ENCODE peak calls at places on chromosomes 1 and 21, in four cellular contexts. One of them, this sample, is unnamed.

GRCh38 chr1:195462646-195463045 is 1145.6 kb downstream of the KCNT2 start:
- DNase-seq in CD8-positive, alpha-beta T cell: no peak
- DNase-seq in B cell: no peak
- DNase-seq in mesothelial cell of epicardium: no peak
- DNase-seq in this sample: no peak

GRCh38 chr1:20964540-20965484 is 177.7 kb upstream of the HP1BP3 start:
- DNase-seq in CD8-positive, alpha-beta T cell: no peak
- DNase-seq in mesothelial cell of epicardium: no peak
- DNase-seq in B cell: peak
- DNase-seq in this sample: peak

GRCh38 chr1:22133928-22134324 is 9.0 kb downstream of the WNT4 start:
- DNase-seq in mesothelial cell of epicardium: no peak
- DNase-seq in B cell: no peak
- DNase-seq in CD8-positive, alpha-beta T cell: no peak
- DNase-seq in this sample: no peak

GRCh38 chr1:32464716-32465540 is at the start of gene ZBTB8B:
- DNase-seq in B cell: peak
- DNase-seq in mesothelial cell of epicardium: peak
- DNase-seq in CD8-positive, alpha-beta T cell: peak
- DNase-seq in this sample: peak

GRCh38 chr1:181898773-181899172 is 162.7 kb downstream of the ZNF648 start:
- DNase-seq in CD8-positive, alpha-beta T cell: no peak
- DNase-seq in mesothelial cell of epicardium: no peak
- DNase-seq in B cell: no peak
- DNase-seq in this sample: no peak

GRCh38 chr1:38115682-38116187 is 69.1 kb upstream of the POU3F1 start:
- DNase-seq in B cell: no peak
- DNase-seq in CD8-positive, alpha-beta T cell: no peak
- DNase-seq in mesothelial cell of epicardium: no peak
- DNase-seq in this sample: no peak

GRCh38 chr21:16587671-16588379 is 858.0 kb downstream of the USP25 start:
- DNase-seq in B cell: no peak
- DNase-seq in mesothelial cell of epicardium: no peak
- DNase-seq in CD8-positive, alpha-beta T cell: no peak
- DNase-seq in this sample: no peak

GRCh38 chr1:67722292-67722944 is 37.4 kb downstream of the GADD45A start:
- DNase-seq in CD8-positive, alpha-beta T cell: no peak
- DNase-seq in mesothelial cell of epicardium: no peak
- DNase-seq in B cell: no peak
- DNase-seq in this sample: no peak

GRCh38 chr1:74684301-74684700 is 10.7 kb upstream of the ERICH3 start:
- DNase-seq in B cell: no peak
- DNase-seq in CD8-positive, alpha-beta T cell: no peak
- DNase-seq in mesothelial cell of epicardium: no peak
- DNase-seq in this sample: no peak

GRCh38 chr1:86825294-86825693 is 88.6 kb downstream of the SELENOF start:
- DNase-seq in B cell: no peak
- DNase-seq in CD8-positive, alpha-beta T cell: no peak
- DNase-seq in mesothelial cell of epicardium: no peak
- DNase-seq in this sample: no peak

GRCh38 chr1:45804671-45804973 is 1.2 kb downstream of the MAST2 start:
- DNase-seq in mesothelial cell of epicardium: no peak
- DNase-seq in B cell: no peak
- DNase-seq in CD8-positive, alpha-beta T cell: no peak
- DNase-seq in this sample: no peak

GRCh38 chr1:116242741-116243140 is 130.3 kb upstream of the ATP1A1 start:
- DNase-seq in B cell: no peak
- DNase-seq in mesothelial cell of epicardium: no peak
- DNase-seq in CD8-positive, alpha-beta T cell: no peak
- DNase-seq in this sample: no peak

GRCh38 chr21:28657576-28657975 is 335.1 kb downstream of the LTN1 start:
- DNase-seq in CD8-positive, alpha-beta T cell: no peak
- DNase-seq in B cell: no peak
- DNase-seq in mesothelial cell of epicardium: no peak
- DNase-seq in this sample: no peak

GRCh38 chr21:28663111-28663693 is 329.5 kb downstream of the LTN1 start:
- DNase-seq in B cell: no peak
- DNase-seq in mesothelial cell of epicardium: no peak
- DNase-seq in CD8-positive, alpha-beta T cell: no peak
- DNase-seq in this sample: no peak
- TF ChIP-seq CTCF in B cell: no peak
- TF ChIP-seq CTCF in mesothelial cell of epicardium: no peak
- TF ChIP-seq CTCF in CD8-positive, alpha-beta T cell: no peak
- TF ChIP-seq CTCF in this sample: no peak

DNA sequence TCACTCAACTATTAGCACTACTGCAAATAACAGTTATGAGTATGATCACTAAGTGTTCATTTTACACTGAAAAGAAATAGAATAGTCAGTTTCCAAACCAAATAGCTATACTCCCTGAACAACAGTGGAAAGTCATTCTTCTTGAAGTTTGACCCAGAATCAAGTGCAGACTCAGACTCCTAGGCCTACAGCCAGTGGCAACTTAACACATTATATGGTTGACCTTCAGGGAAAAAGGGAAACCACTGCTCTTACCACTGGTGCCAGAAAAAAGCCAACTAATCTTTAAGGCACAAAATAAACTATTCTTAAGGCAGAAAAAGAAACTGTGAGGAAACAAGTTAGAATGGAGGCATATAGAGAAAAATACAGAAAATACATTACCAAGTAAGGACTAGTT is 31.6 kb downstream of the WNT2B start:
- DNase-seq in B cell: no peak
- DNase-seq in mesothelial cell of epicardium: no peak
- DNase-seq in CD8-positive, alpha-beta T cell: no peak
- DNase-seq in this sample: no peak
- TF ChIP-seq CTCF in B cell: no peak
- TF ChIP-seq CTCF in mesothelial cell of epicardium: no peak
- TF ChIP-seq CTCF in CD8-positive, alpha-beta T cell: no peak
- TF ChIP-seq CTCF in this sample: no peak

GRCh38 chr1:184170719-184171118 is 119.2 kb downstream of the TSEN15 start:
- DNase-seq in B cell: no peak
- DNase-seq in CD8-positive, alpha-beta T cell: no peak
- DNase-seq in mesothelial cell of epicardium: no peak
- DNase-seq in this sample: no peak
- TF ChIP-seq CTCF in B cell: no peak
- TF ChIP-seq CTCF in CD8-positive, alpha-beta T cell: no peak
- TF ChIP-seq CTCF in mesothelial cell of epicardium: no peak
- TF ChIP-seq CTCF in this sample: no peak

GRCh38 chr1:16462773-16463330 is 22.3 kb downstream of the NECAP2 start:
- DNase-seq in B cell: no peak
- DNase-seq in CD8-positive, alpha-beta T cell: no peak
- DNase-seq in mesothelial cell of epicardium: no peak
- DNase-seq in this sample: no peak

GRCh38 chr1:16461681-16462080 is 21.2 kb downstream of the NECAP2 start:
- DNase-seq in mesothelial cell of epicardium: no peak
- DNase-seq in B cell: no peak
- DNase-seq in CD8-positive, alpha-beta T cell: no peak
- DNase-seq in this sample: no peak

GRCh38 chr1:16459503-16459902 is 19.0 kb downstream of the NECAP2 start:
- DNase-seq in B cell: no peak
- DNase-seq in CD8-positive, alpha-beta T cell: no peak
- DNase-seq in mesothelial cell of epicardium: no peak
- DNase-seq in this sample: no peak

GRCh38 chr1:16458801-16459200 is 18.3 kb downstream of the NECAP2 start:
- DNase-seq in mesothelial cell of epicardium: no peak
- DNase-seq in CD8-positive, alpha-beta T cell: no peak
- DNase-seq in B cell: no peak
- DNase-seq in this sample: no peak
- TF ChIP-seq CTCF in mesothelial cell of epicardium: no peak
- TF ChIP-seq CTCF in CD8-positive, alpha-beta T cell: no peak
- TF ChIP-seq CTCF in B cell: no peak
- TF ChIP-seq CTCF in this sample: no peak

GRCh38 chr1:247452447-247453039 is 5.4 kb downstream of the OR2B11 start:
- DNase-seq in CD8-positive, alpha-beta T cell: no peak
- DNase-seq in mesothelial cell of epicardium: no peak
- DNase-seq in B cell: no peak
- DNase-seq in this sample: no peak
- TF ChIP-seq CTCF in CD8-positive, alpha-beta T cell: no peak
- TF ChIP-seq CTCF in mesothelial cell of epicardium: no peak
- TF ChIP-seq CTCF in B cell: no peak
- TF ChIP-seq CTCF in this sample: no peak

This sample was measured in GM20000.